ENCODE peak calls at places on chromosome 22, in seven cellular contexts. V is fibroblast of lung, Q is astrocyte, L is GM23248, Y is OCI-LY7, D is neuronal stem cell, O is HepG2. E is an unnamed sample. For H3K4me1, the result is how much of the 10 kb centered on the place peaks cover.

GRCh38 chr22:23069502-23070357 is 589 bp upstream of the GNAZ start:
- DNase-seq in V (peak), Q (peak), L (peak), Y (peak), D (peak), O (peak), E (peak)

GRCh38 chr22:24803064-24803542 is 2.9 kb upstream of the SGSM1 start:
- DNase-seq in V (peak), Q (no peak), L (peak), Y (peak), D (peak), O (peak), E (peak)

GRCh38 chr22:28023774-28024173 is 104.7 kb upstream of the PITPNB start:
- DNase-seq in V (no peak), Q (no peak), L (no peak), Y (no peak), D (no peak), O (no peak), E (peak)

GRCh38 chr22:23533328-23533762 is 46.7 kb downstream of the IGLL1 start:
- DNase-seq in V (no peak), Q (no peak), L (peak), Y (peak), D (peak), O (peak), E (peak)

GRCh38 chr22:37201066-37201820 is 11.0 kb downstream of the SSTR3 start:
- DNase-seq in V (no peak), Q (no peak), L (no peak), Y (no peak), D (no peak), O (no peak), E (no peak)

GRCh38 chr22:49968313-49968830 is 7.8 kb downstream of the PIM3 start:
- DNase-seq in V (no peak), Q (no peak), L (no peak), Y (no peak), D (no peak), O (no peak), E (no peak)

GRCh38 chr22:35070451-35071093 is 4.6 kb downstream of the ISX start:
- DNase-seq in V (no peak), Q (no peak), L (no peak), Y (no peak), D (no peak), O (no peak), E (no peak)

GRCh38 chr22:37502342-37503182 is 16.4 kb upstream of the MFNG start:
- DNase-seq in V (no peak), Q (no peak), L (no peak), Y (no peak), D (no peak), O (peak), E (no peak)

GRCh38 chr22:37616205-37617083 is 7.8 kb downstream of the GGA1 start:
- DNase-seq in V (no peak), Q (no peak), L (no peak), Y (no peak), D (no peak), O (no peak), E (peak)

GRCh38 chr22:48908547-48908946 is 919.1 kb downstream of the BRD1 start:
- DNase-seq in V (no peak), Q (no peak), L (no peak), Y (no peak), D (no peak), O (no peak), E (no peak)

GRCh38 chr22:21003782-21004181 is 1.9 kb upstream of the THAP7 start:
- DNase-seq in V (no peak), Q (no peak), L (no peak), Y (no peak), D (no peak), O (no peak), E (no peak)

GRCh38 chr22:26463688-26464087 is 19.9 kb downstream of the HPS4 start:
- DNase-seq in V (no peak), Q (no peak), L (no peak), Y (no peak), D (no peak), O (no peak), E (no peak)

GRCh38 chr22:23553922-23554870 is 25.9 kb downstream of the IGLL1 start:
- DNase-seq in V (no peak), Q (no peak), L (no peak), Y (no peak), D (no peak), O (no peak), E (no peak)

GRCh38 chr22:27488456-27489224 is 312.9 kb downstream of the MN1 start:
- DNase-seq in V (peak), Q (no peak), L (peak), Y (no peak), D (no peak), O (peak), E (no peak)

GRCh38 chr22:26553056-26553752 is 36.7 kb downstream of the TPST2 start:
- DNase-seq in V (peak), Q (peak), L (peak), Y (peak), D (no peak), O (no peak), E (peak)

GRCh38 chr22:28883917-28884753 is 763 bp downstream of the ZNRF3 start:
- DNase-seq in V (peak), Q (no peak), L (peak), Y (peak), D (peak), O (no peak), E (peak)

GRCh38 chr22:21108379-21109115 is 62.8 kb downstream of the LRRC74B start:
- DNase-seq in V (peak), Q (no peak), L (peak), Y (no peak), D (no peak), O (no peak), E (no peak)

GRCh38 chr22:29040385-29041275 is 21.0 kb downstream of the C22orf31 start:
- DNase-seq in V (peak), Q (peak), L (peak), Y (peak), D (peak), O (peak), E (peak)

GRCh38 chr22:27029584-27030130 is 372.3 kb downstream of the MIAT start:
- DNase-seq in V (no peak), Q (no peak), L (no peak), Y (no peak), D (no peak), O (no peak), E (no peak)

GRCh38 chr22:28629420-28630184 is 50.0 kb downstream of the TTC28 start:
- DNase-seq in V (peak), Q (no peak), L (peak), Y (no peak), D (no peak), O (peak), E (no peak)

GRCh38 chr22:42770448-42770726 is 49.7 kb upstream of the A4GALT start:
- DNase-seq in V (no peak), Q (no peak), L (no peak), Y (no peak), D (no peak), O (no peak), E (no peak)

GRCh38 chr22:42770941-42771647 is 50.4 kb upstream of the A4GALT start:
- DNase-seq in V (no peak), Q (no peak), L (no peak), Y (peak), D (no peak), O (no peak), E (no peak)

GRCh38 chr22:42769238-42769573 is 48.5 kb upstream of the A4GALT start:
- DNase-seq in V (no peak), Q (no peak), L (no peak), Y (no peak), D (no peak), O (no peak), E (no peak)

GRCh38 chr22:42768385-42769035 is 47.8 kb upstream of the A4GALT start:
- DNase-seq in V (no peak), Q (no peak), L (no peak), Y (no peak), D (no peak), O (no peak), E (no peak)

GRCh38 chr22:42769574-42770447 is 49.1 kb upstream of the A4GALT start:
- DNase-seq in V (peak), Q (peak), L (peak), Y (peak), D (no peak), O (no peak), E (peak)
- H2AFZ ChIP-seq in V (peak), Q (peak), L (no peak), Y (peak), D (peak), O (no peak), E (peak)

GRCh38 chr22:39414377-39414776 is 14.8 kb downstream of the TAB1 start:
- DNase-seq in V (no peak), Q (no peak), L (no peak), Y (no peak), D (no peak), O (no peak), E (peak)
- H3K4me3 ChIP-seq in V (no peak), Q (no peak), L (no peak), Y (no peak), D (no peak), O (no peak), E (no peak)

GRCh38 chr22:39527481-39527961 is 5.0 kb downstream of the RPS19BP1 start:
- DNase-seq in V (no peak), Q (no peak), L (no peak), Y (peak), D (no peak), O (peak), E (no peak)
- H3K4me1 ChIP-seq in V (under half), Q (under half), L (under half), Y (half or more), D (under half), O (half or more), E (under half)

GRCh38 chr22:43993072-43993760 is 30.9 kb upstream of the PARVB start:
- DNase-seq in V (peak), Q (peak), L (peak), Y (peak), D (peak), O (peak), E (peak)

GRCh38 chr22:43995798-43996169 is 28.3 kb upstream of the PARVB start:
- DNase-seq in V (no peak), Q (no peak), L (no peak), Y (no peak), D (no peak), O (no peak), E (no peak)

GRCh38 chr22:43994006-43994405 is 30.1 kb upstream of the PARVB start:
- DNase-seq in V (no peak), Q (no peak), L (no peak), Y (no peak), D (no peak), O (no peak), E (no peak)

GRCh38 chr22:43995057-43995685 is 28.9 kb upstream of the PARVB start:
- DNase-seq in V (no peak), Q (no peak), L (no peak), Y (no peak), D (no peak), O (no peak), E (no peak)

GRCh38 chr22:43994416-43994815 is 29.7 kb upstream of the PARVB start:
- DNase-seq in V (no peak), Q (no peak), L (no peak), Y (no peak), D (no peak), O (no peak), E (no peak)
- H2AFZ ChIP-seq in V (no peak), Q (no peak), L (no peak), Y (no peak), D (no peak), O (no peak), E (no peak)

DNA sequence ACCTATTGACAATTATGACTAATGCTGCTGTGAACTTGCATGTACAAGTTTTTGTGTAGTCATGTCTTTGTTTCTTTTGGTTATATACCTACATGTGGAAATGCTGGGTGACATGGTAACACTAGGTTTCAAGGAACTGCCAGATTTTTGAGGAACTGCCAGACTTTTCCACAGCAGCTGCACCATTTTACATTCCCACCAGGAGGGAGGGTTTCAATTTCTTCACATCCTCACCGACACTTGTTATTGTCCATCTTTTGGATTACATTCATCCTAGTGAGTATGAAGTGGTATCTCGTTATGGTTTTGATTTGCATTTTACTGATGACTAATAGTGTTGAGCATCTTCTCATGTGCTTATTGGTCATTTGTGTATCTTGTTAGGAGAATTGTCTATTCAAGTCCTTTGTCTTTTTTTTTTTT is 13.3 kb downstream of the CLDN5 start:
- DNase-seq in V (no peak), Q (no peak), L (no peak), Y (no peak), D (no peak), O (no peak), E (no peak)
- H3K4me3 ChIP-seq in V (no peak), Q (no peak), L (no peak), Y (no peak), D (no peak), O (no peak), E (no peak)

GRCh38 chr22:45418056-45418769 is 4.7 kb downstream of the RIBC2 start:
- DNase-seq in V (no peak), Q (no peak), L (no peak), Y (no peak), D (no peak), O (no peak), E (no peak)
- H3K4me1 ChIP-seq in V (under half), Q (under half), L (under half), Y (under half), D (under half), O (under half), E (under half)

GRCh38 chr22:44918166-44918924 is 91.5 kb downstream of the PHF21B start:
- DNase-seq in V (no peak), Q (no peak), L (no peak), Y (no peak), D (no peak), O (no peak), E (peak)
- H2AFZ ChIP-seq in V (no peak), Q (no peak), L (no peak), Y (no peak), D (no peak), O (no peak), E (no peak)

GRCh38 chr22:38753894-38754246 is 1.9 kb downstream of the SUN2 start:
- DNase-seq in V (no peak), Q (no peak), L (no peak), Y (no peak), D (no peak), O (peak), E (no peak)
- H3K4me3 ChIP-seq in V (peak), Q (peak), L (peak), Y (peak), D (no peak), O (peak), E (peak)

GRCh38 chr22:45966320-45966891 is 10.6 kb downstream of the WNT7B start:
- DNase-seq in V (no peak), Q (no peak), L (no peak), Y (no peak), D (no peak), O (no peak), E (no peak)

GRCh38 chr22:45964926-45965564 is 11.9 kb downstream of the WNT7B start:
- DNase-seq in V (no peak), Q (no peak), L (no peak), Y (no peak), D (no peak), O (no peak), E (no peak)

GRCh38 chr22:45965565-45965962 is 11.4 kb downstream of the WNT7B start:
- DNase-seq in V (no peak), Q (no peak), L (no peak), Y (no peak), D (no peak), O (no peak), E (peak)

GRCh38 chr22:45968003-45968650 is 8.8 kb downstream of the WNT7B start:
- DNase-seq in V (peak), Q (peak), L (no peak), Y (no peak), D (no peak), O (no peak), E (peak)

DNA sequence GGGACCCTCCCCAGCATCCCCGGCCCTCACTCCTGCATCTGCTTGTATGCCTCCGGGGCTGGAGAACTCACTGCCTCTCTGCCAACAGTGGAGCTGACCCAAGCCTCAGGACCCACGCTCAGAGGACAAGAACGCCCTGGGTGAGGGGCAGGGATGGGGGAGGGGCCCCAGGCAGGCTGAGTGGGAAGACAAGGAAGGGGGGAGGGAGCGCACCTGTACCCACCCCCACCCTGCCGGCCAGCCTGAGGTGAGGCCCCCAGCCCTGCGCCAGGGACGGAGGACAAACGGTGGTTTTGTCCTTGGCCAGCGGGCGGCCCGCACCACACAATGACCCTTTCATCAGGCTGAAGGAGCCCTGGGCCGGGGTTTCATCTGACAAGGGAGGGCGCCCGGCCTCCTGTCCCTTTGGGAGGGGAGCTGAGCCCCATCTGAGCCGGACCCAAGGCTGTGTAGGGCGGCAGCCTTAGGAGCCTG is 10.0 kb downstream of the WNT7B start:
- DNase-seq in V (no peak), Q (no peak), L (no peak), Y (no peak), D (no peak), O (peak), E (no peak)
- H3K4me1 ChIP-seq in V (under half), Q (under half), L (under half), Y (under half), D (under half), O (under half), E (under half)

GRCh38 chr22:46121523-46122287 is 28.6 kb upstream of the PPARA start:
- DNase-seq in V (no peak), Q (no peak), L (peak), Y (no peak), D (no peak), O (no peak), E (no peak)

GRCh38 chr22:46123694-46124382 is 26.5 kb upstream of the PPARA start:
- DNase-seq in V (no peak), Q (no peak), L (peak), Y (no peak), D (no peak), O (no peak), E (peak)

GRCh38 chr22:46122980-46123693 is 27.2 kb upstream of the PPARA start:
- DNase-seq in V (no peak), Q (no peak), L (peak), Y (no peak), D (no peak), O (no peak), E (peak)

GRCh38 chr22:46121079-46121478 is 29.2 kb upstream of the PPARA start:
- DNase-seq in V (no peak), Q (no peak), L (no peak), Y (no peak), D (no peak), O (no peak), E (no peak)

GRCh38 chr22:46122511-46122971 is 27.8 kb upstream of the PPARA start:
- DNase-seq in V (peak), Q (no peak), L (peak), Y (peak), D (peak), O (peak), E (peak)
- H2AFZ ChIP-seq in V (no peak), Q (no peak), L (peak), Y (peak), D (peak), O (no peak), E (no peak)

E was measured in osteoblast.